ENCODE peak calls at places on chromosomes 7 and 10, in five cellular contexts. One of them, this sample, is unnamed.
A peak's percentile ranks its signal among the peaks of the same experiment; 100 is the strongest.

GRCh38 chr10:34628174-34628802 is 186.8 kb downstream of the PARD3 start:
- DNase-seq in body of pancreas: peak; percentile 77
- DNase-seq in IMR-90: peak; percentile 46
- DNase-seq in HFF-Myc: no peak
- DNase-seq in kidney epithelial cell: no peak
- DNase-seq in this sample: no peak

GRCh38 chr10:59560990-59561389 is 148.7 kb downstream of the SLC16A9 start:
- DNase-seq in kidney epithelial cell: no peak
- DNase-seq in IMR-90: no peak
- DNase-seq in HFF-Myc: no peak
- DNase-seq in body of pancreas: no peak
- DNase-seq in this sample: no peak

GRCh38 chr7:13990319-13990983 is 985 bp upstream of the ETV1 start:
- DNase-seq in HFF-Myc: peak; percentile 64
- DNase-seq in IMR-90: peak; percentile 37
- DNase-seq in kidney epithelial cell: no peak
- DNase-seq in body of pancreas: peak; percentile 40
- DNase-seq in this sample: peak; percentile 94

GRCh38 chr7:16753932-16754571 is 497 bp downstream of the TSPAN13 start:
- DNase-seq in body of pancreas: peak; percentile 69
- DNase-seq in IMR-90: peak; percentile 10
- DNase-seq in HFF-Myc: no peak
- DNase-seq in kidney epithelial cell: no peak
- DNase-seq in this sample: peak; percentile 90

GRCh38 chr10:68870545-68871104 is 30.5 kb upstream of the DDX50 start:
- DNase-seq in kidney epithelial cell: no peak
- DNase-seq in HFF-Myc: no peak
- DNase-seq in body of pancreas: no peak
- DNase-seq in IMR-90: no peak
- DNase-seq in this sample: no peak

GRCh38 chr7:68511281-68511680 is 1087.0 kb upstream of the AUTS2 start:
- DNase-seq in kidney epithelial cell: no peak
- DNase-seq in IMR-90: no peak
- DNase-seq in body of pancreas: no peak
- DNase-seq in HFF-Myc: no peak
- DNase-seq in this sample: peak; percentile 63

GRCh38 chr10:69061305-69062161 is 26.4 kb upstream of the SRGN start:
- DNase-seq in body of pancreas: peak; percentile 45
- DNase-seq in kidney epithelial cell: peak; percentile 99
- DNase-seq in IMR-90: peak; percentile 100
- DNase-seq in HFF-Myc: peak; percentile 42
- DNase-seq in this sample: no peak

GRCh38 chr7:4683043-4683883 is 1.2 kb downstream of the FOXK1 start:
- DNase-seq in HFF-Myc: no peak
- DNase-seq in IMR-90: no peak
- DNase-seq in kidney epithelial cell: no peak
- DNase-seq in body of pancreas: no peak
- DNase-seq in this sample: no peak

GRCh38 chr7:4613855-4614548 is 68.1 kb upstream of the FOXK1 start:
- DNase-seq in IMR-90: peak; percentile 75
- DNase-seq in HFF-Myc: no peak
- DNase-seq in body of pancreas: no peak
- DNase-seq in kidney epithelial cell: no peak
- DNase-seq in this sample: no peak

GRCh38 chr7:28483868-28484267 is 71.5 kb downstream of the CREB5 start:
- DNase-seq in HFF-Myc: peak; percentile 24
- DNase-seq in IMR-90: peak; percentile 51
- DNase-seq in body of pancreas: no peak
- DNase-seq in kidney epithelial cell: no peak
- DNase-seq in this sample: no peak

GRCh38 chr7:76358053-76358477 is 726 bp downstream of the YWHAG start:
- DNase-seq in IMR-90: peak; percentile 20
- DNase-seq in HFF-Myc: no peak
- DNase-seq in kidney epithelial cell: no peak
- DNase-seq in body of pancreas: peak; percentile 68
- DNase-seq in this sample: peak; percentile 78

DNA sequence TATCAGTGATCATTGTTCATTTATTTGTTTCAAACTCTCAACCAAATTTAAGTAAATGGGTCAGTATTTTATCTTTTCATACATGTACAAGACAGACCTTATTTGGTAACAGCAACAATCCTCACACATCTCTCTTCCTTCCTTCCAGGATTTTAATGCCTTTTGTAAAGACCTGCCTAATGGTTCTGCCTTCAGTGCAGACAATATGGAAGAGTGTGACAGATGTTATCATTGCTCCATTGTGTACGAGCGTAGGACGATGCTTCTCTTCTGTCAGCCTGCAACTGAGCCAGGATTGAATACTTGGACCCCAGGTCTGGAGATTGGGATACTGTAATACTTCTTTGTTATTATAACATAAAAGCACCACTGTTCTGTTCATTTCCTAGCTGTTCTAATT is 6.3 kb downstream of the CAV2 start:
- DNase-seq in HFF-Myc: no peak
- DNase-seq in IMR-90: no peak
- DNase-seq in kidney epithelial cell: no peak
- DNase-seq in body of pancreas: no peak
- DNase-seq in this sample: no peak
- H3K4me3 ChIP-seq in HFF-Myc: no peak overlapping the region
- H3K4me3 ChIP-seq in IMR-90: no peak overlapping the region
- H3K4me3 ChIP-seq in kidney epithelial cell: no peak overlapping the region
- H3K4me3 ChIP-seq in body of pancreas: no peak overlapping the region
- H3K4me3 ChIP-seq in this sample: no peak overlapping the region

DNA sequence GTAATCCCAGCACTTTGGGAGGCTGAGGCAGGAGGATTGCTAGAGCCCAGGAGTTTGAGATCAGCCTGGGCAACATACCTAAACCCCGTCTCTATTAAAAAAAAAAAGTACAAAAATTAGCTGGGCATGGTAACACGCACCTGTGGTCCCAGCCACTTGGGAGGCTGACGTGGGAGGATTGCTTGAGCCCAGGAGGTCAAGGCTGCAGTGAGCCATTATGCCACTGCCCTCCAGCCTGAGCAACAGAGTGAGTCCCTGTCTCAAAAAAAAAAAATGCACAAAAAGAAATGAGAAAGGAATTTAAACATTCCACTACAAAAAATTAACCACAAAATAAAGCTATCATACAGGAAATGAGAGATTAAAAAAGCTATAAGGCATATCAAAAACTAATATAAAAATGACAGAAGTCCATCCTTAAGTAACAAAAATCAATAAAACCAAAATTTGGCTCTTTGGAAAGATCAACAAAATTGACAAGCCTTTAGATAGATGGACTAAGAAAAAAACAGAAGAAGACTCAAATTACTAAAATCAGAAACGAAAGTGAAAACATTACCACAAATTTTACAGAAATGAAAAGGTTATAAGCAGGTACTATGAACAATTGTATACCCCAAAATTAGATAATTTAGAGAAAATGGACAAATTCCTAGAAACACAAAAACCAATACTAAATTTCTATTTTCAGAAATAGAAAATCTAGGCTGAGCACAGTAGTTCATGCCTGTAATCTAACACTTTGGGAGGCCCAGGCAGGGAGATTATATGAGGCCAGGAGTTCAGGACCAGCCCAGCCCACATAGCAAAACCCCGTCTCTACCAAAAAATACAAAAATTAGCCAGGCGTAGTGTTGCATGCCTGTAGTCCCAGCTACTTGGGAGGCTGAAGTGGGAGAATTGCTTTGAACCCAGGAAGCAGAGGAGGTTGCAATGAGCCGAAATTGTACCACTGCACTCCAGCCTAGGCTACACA is 42.4 kb upstream of the NANOS1 start:
- DNase-seq in IMR-90: no peak
- DNase-seq in HFF-Myc: no peak
- DNase-seq in kidney epithelial cell: no peak
- DNase-seq in body of pancreas: no peak
- DNase-seq in this sample: no peak
- H3K4me3 ChIP-seq in IMR-90: no peak overlapping the region
- H3K4me3 ChIP-seq in HFF-Myc: no peak overlapping the region
- H3K4me3 ChIP-seq in kidney epithelial cell: no peak overlapping the region
- H3K4me3 ChIP-seq in body of pancreas: no peak overlapping the region
- H3K4me3 ChIP-seq in this sample: no peak overlapping the region

DNA sequence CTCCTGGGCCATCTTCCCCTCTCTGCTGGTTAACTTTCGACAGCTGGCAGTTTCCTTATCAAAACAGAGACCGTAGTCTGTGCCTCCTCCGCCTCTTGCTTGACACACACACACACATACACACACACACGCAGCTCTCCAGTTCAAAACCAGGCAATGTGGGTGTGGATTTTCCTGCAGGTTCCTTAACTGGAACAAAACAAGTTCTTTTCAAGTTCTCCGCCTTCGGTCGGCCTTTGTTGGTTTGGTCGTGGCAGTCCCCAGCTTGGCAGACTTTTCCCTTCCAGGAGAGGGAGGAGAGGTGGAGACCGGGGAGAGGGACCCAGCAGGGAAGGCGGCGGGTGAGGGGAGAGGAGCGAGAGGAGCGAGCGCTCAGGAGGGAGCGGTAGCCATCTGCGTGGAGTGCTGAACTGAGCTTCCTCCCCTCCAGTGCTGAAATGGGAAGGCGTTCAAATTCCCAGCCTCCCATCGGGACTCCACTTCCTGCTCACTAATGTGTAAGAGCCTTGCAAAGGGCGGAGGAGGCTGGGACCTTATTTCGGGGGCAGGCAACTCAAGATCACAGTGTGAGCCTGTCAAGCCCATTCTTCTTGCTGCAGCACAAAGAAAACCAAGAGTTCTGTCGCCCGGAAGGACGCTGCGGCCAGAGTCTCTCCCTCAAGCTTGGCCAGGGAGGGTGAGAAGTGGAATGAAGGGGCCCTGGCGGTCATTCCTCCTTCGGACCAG is 120.6 kb downstream of the PRPF18 start:
- DNase-seq in body of pancreas: peak; percentile 82
- DNase-seq in IMR-90: peak; percentile 95
- DNase-seq in kidney epithelial cell: peak; percentile 72
- DNase-seq in HFF-Myc: peak; percentile 84
- DNase-seq in this sample: peak; percentile 90
- H3K4me3 ChIP-seq in body of pancreas: peak overlapping the region; percentile 76
- H3K4me3 ChIP-seq in IMR-90: peak overlapping the region; percentile 57
- H3K4me3 ChIP-seq in kidney epithelial cell: peak overlapping the region; percentile 48
- H3K4me3 ChIP-seq in HFF-Myc: peak overlapping the region; percentile 90
- H3K4me3 ChIP-seq in this sample: peak overlapping the region; percentile 84

DNA sequence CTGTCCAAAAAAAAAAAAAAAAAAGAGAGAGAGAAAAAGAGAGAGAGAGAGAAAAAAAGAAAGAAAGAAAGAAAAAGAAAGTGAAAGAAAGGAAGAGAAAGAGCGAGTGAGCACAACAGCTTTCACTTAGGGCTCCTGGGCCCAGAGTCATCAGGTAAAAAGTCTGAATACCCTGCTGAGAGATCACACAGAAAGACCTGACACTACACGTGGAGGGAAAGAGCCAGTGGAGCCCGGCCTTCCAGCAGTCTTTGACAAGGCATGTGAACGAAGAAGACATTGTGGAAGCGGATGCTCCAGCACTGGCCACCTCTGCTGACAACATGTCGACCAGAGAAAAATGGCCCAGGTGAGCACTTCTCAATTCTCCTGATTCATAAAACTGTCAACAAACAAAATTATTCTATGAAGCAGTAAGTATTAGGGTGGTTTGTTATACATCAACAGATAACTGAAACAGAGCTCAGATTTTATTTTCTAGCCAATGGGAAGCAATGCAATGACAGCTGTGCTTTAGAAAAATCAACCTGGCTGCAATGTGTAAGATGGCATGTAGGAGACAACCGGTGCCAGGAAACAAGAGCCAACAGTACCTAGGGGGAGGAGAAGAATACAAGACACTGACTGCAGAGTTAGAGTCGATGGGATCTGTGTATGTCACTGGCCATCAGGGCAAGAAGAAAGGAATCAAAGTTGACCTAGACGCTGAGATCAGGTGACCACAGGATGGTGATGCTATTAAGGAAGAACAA is 4.4 kb downstream of the RNF216 start:
- DNase-seq in kidney epithelial cell: no peak
- DNase-seq in HFF-Myc: no peak
- DNase-seq in body of pancreas: no peak
- DNase-seq in IMR-90: no peak
- DNase-seq in this sample: no peak
- H3K4me3 ChIP-seq in kidney epithelial cell: no peak overlapping the region
- H3K4me3 ChIP-seq in HFF-Myc: no peak overlapping the region
- H3K4me3 ChIP-seq in body of pancreas: no peak overlapping the region
- H3K4me3 ChIP-seq in IMR-90: no peak overlapping the region
- H3K4me3 ChIP-seq in this sample: no peak overlapping the region

GRCh38 chr10:43077421-43078171 is 727 bp downstream of the RET start:
- DNase-seq in body of pancreas: no peak
- DNase-seq in HFF-Myc: no peak
- DNase-seq in kidney epithelial cell: no peak
- DNase-seq in IMR-90: no peak
- DNase-seq in this sample: peak; percentile 73
- H3K4me3 ChIP-seq in body of pancreas: peak overlapping the region; percentile 34
- H3K4me3 ChIP-seq in HFF-Myc: no peak overlapping the region
- H3K4me3 ChIP-seq in kidney epithelial cell: peak overlapping the region; percentile 12
- H3K4me3 ChIP-seq in IMR-90: no peak overlapping the region
- H3K4me3 ChIP-seq in this sample: peak overlapping the region; percentile 74

DNA sequence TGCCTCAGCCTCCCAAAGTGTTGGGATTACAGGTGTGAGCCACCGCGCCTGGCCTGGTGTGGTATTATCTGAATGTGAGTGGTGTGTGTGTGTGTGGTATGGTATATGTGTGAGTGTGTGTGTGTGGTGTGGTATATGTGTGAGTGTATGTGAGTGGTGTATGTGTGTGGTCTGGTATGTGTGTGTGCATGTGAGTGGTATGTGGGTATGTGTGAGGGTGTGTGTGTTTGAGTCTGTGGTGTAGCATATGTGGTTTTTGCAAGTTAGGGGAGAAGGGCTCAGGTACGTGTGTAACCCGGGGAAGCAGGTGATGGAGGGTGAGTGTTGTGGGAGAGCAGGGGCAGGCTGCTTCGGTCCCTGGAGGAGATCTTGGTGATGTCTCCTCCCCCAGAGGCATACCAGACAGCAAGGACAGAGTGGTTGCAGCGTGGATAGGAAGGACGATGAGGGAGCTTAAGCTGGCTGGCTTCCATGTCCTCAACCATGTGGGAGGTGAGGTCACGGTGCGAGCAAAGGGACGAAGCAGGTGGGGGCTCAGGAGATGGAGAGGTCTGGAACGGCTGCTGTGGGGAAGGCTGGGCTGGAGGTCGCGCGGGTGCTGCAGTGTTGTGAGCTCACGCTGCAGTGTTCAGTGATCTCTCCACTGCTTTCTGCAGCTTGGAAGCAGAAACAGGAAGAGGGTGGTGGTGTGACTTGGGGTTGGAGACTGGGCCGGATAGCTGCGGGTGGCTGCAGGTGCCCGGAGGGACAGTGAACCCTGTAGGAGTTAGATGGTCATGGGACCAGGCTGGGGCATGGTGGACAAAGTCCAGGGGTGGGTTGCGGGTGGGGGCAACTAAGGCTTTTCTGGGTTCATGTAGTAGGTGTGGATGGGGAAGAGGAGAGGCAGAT is 5.0 kb downstream of the ZYX start:
- DNase-seq in HFF-Myc: no peak
- DNase-seq in kidney epithelial cell: no peak
- DNase-seq in body of pancreas: no peak
- DNase-seq in IMR-90: no peak
- DNase-seq in this sample: peak; percentile 49
- H3K4me3 ChIP-seq in HFF-Myc: no peak overlapping the region
- H3K4me3 ChIP-seq in kidney epithelial cell: no peak overlapping the region
- H3K4me3 ChIP-seq in body of pancreas: no peak overlapping the region
- H3K4me3 ChIP-seq in IMR-90: no peak overlapping the region
- H3K4me3 ChIP-seq in this sample: no peak overlapping the region

This sample was measured in endodermal cell.